ENCODE peak calls at places on chromosomes 3 and 15, in six cellular contexts. One of them, this sample, is unnamed. For H3K36me3, the result is how much of the 10 kb centered on the place peaks cover.

GRCh38 chr3:163382183-163382582 is 1696.1 kb downstream of the SI start:
- DNase-seq in upper lobe of left lung: no peak
- DNase-seq in HCT116: no peak
- DNase-seq in right atrium auricular region: no peak
- DNase-seq in cardiac muscle cell: no peak
- DNase-seq in spleen: no peak
- DNase-seq in this sample: no peak

GRCh38 chr3:106913111-106913698 is 464.0 kb upstream of the CCDC54 start:
- DNase-seq in cardiac muscle cell: no peak
- DNase-seq in upper lobe of left lung: no peak
- DNase-seq in HCT116: no peak
- DNase-seq in spleen: no peak
- DNase-seq in right atrium auricular region: no peak
- DNase-seq in this sample: no peak

GRCh38 chr3:162224736-162225135 is 728.1 kb downstream of the OTOL1 start:
- DNase-seq in HCT116: no peak
- DNase-seq in cardiac muscle cell: no peak
- DNase-seq in right atrium auricular region: no peak
- DNase-seq in spleen: no peak
- DNase-seq in upper lobe of left lung: no peak
- DNase-seq in this sample: no peak

GRCh38 chr3:17261627-17262369 is 377.0 kb downstream of the PLCL2 start:
- DNase-seq in HCT116: no peak
- DNase-seq in upper lobe of left lung: no peak
- DNase-seq in cardiac muscle cell: no peak
- DNase-seq in spleen: no peak
- DNase-seq in right atrium auricular region: no peak
- DNase-seq in this sample: no peak

GRCh38 chr3:43748179-43748578 is 57.4 kb downstream of the ABHD5 start:
- DNase-seq in cardiac muscle cell: no peak
- DNase-seq in spleen: no peak
- DNase-seq in right atrium auricular region: no peak
- DNase-seq in HCT116: no peak
- DNase-seq in upper lobe of left lung: no peak
- DNase-seq in this sample: no peak

GRCh38 chr3:124584552-124585391 is 145.5 kb upstream of the UMPS start:
- DNase-seq in cardiac muscle cell: peak
- DNase-seq in upper lobe of left lung: peak
- DNase-seq in HCT116: peak
- DNase-seq in spleen: peak
- DNase-seq in right atrium auricular region: peak
- DNase-seq in this sample: peak

GRCh38 chr15:51681303-51681963 is at the start of gene SCG3:
- DNase-seq in HCT116: peak
- DNase-seq in spleen: peak
- DNase-seq in cardiac muscle cell: peak
- DNase-seq in right atrium auricular region: no peak
- DNase-seq in upper lobe of left lung: peak
- DNase-seq in this sample: peak

GRCh38 chr3:123880998-123881561 is 3.1 kb downstream of the MYLK start:
- DNase-seq in HCT116: peak
- DNase-seq in spleen: no peak
- DNase-seq in right atrium auricular region: no peak
- DNase-seq in cardiac muscle cell: peak
- DNase-seq in upper lobe of left lung: no peak
- DNase-seq in this sample: no peak

GRCh38 chr3:71421820-71422566 is 161.5 kb downstream of the FOXP1 start:
- DNase-seq in HCT116: no peak
- DNase-seq in spleen: peak
- DNase-seq in right atrium auricular region: no peak
- DNase-seq in upper lobe of left lung: no peak
- DNase-seq in cardiac muscle cell: no peak
- DNase-seq in this sample: no peak

GRCh38 chr3:151584603-151585002 is 123.7 kb upstream of the IGSF10 start:
- DNase-seq in HCT116: no peak
- DNase-seq in right atrium auricular region: no peak
- DNase-seq in upper lobe of left lung: no peak
- DNase-seq in spleen: no peak
- DNase-seq in cardiac muscle cell: no peak
- DNase-seq in this sample: no peak

GRCh38 chr3:81732642-81733041 is 28.8 kb downstream of the GBE1 start:
- DNase-seq in right atrium auricular region: no peak
- DNase-seq in spleen: no peak
- DNase-seq in cardiac muscle cell: no peak
- DNase-seq in HCT116: no peak
- DNase-seq in upper lobe of left lung: no peak
- DNase-seq in this sample: no peak

GRCh38 chr3:89098964-89099585 is 8.3 kb upstream of the EPHA3 start:
- DNase-seq in spleen: no peak
- DNase-seq in HCT116: peak
- DNase-seq in cardiac muscle cell: peak
- DNase-seq in upper lobe of left lung: peak
- DNase-seq in right atrium auricular region: no peak
- DNase-seq in this sample: peak

GRCh38 chr3:39193391-39193790 is 996 bp upstream of the XIRP1 start:
- DNase-seq in cardiac muscle cell: no peak
- DNase-seq in HCT116: no peak
- DNase-seq in spleen: no peak
- DNase-seq in right atrium auricular region: no peak
- DNase-seq in upper lobe of left lung: no peak
- DNase-seq in this sample: no peak

GRCh38 chr3:141940204-141940776 is 63.8 kb downstream of the ATP1B3 start:
- DNase-seq in spleen: peak
- DNase-seq in upper lobe of left lung: no peak
- DNase-seq in cardiac muscle cell: no peak
- DNase-seq in HCT116: peak
- DNase-seq in right atrium auricular region: no peak
- DNase-seq in this sample: no peak

GRCh38 chr3:75295013-75295412 is 369.1 kb upstream of the FRG2C start:
- DNase-seq in cardiac muscle cell: no peak
- DNase-seq in right atrium auricular region: no peak
- DNase-seq in HCT116: no peak
- DNase-seq in spleen: no peak
- DNase-seq in upper lobe of left lung: no peak
- DNase-seq in this sample: no peak

GRCh38 chr15:65390447-65390846 is 12.6 kb upstream of the IGDCC3 start:
- DNase-seq in upper lobe of left lung: no peak
- DNase-seq in spleen: no peak
- DNase-seq in right atrium auricular region: no peak
- DNase-seq in HCT116: no peak
- DNase-seq in cardiac muscle cell: no peak
- DNase-seq in this sample: no peak

GRCh38 chr3:150843241-150843640 is 62.0 kb downstream of the MINDY4B start:
- DNase-seq in right atrium auricular region: no peak
- DNase-seq in HCT116: no peak
- DNase-seq in upper lobe of left lung: no peak
- DNase-seq in spleen: no peak
- DNase-seq in cardiac muscle cell: no peak
- DNase-seq in this sample: no peak

GRCh38 chr15:44468713-44469385 is 41.4 kb downstream of the CTDSPL2 start:
- DNase-seq in upper lobe of left lung: no peak
- DNase-seq in HCT116: peak
- DNase-seq in spleen: no peak
- DNase-seq in right atrium auricular region: no peak
- DNase-seq in cardiac muscle cell: no peak
- DNase-seq in this sample: no peak

GRCh38 chr15:92012368-92012629 is 158.8 kb downstream of the SLCO3A1 start:
- DNase-seq in HCT116: no peak
- DNase-seq in cardiac muscle cell: no peak
- DNase-seq in spleen: no peak
- DNase-seq in upper lobe of left lung: no peak
- DNase-seq in right atrium auricular region: no peak
- DNase-seq in this sample: no peak

GRCh38 chr15:65195542-65196026 is 10.4 kb upstream of the CLPX start:
- DNase-seq in right atrium auricular region: no peak
- DNase-seq in cardiac muscle cell: no peak
- DNase-seq in HCT116: no peak
- DNase-seq in upper lobe of left lung: no peak
- DNase-seq in spleen: no peak
- DNase-seq in this sample: no peak

GRCh38 chr15:59687831-59688230 is 1.3 kb downstream of the BNIP2 start:
- DNase-seq in HCT116: no peak
- DNase-seq in right atrium auricular region: no peak
- DNase-seq in cardiac muscle cell: no peak
- DNase-seq in upper lobe of left lung: peak
- DNase-seq in spleen: no peak
- DNase-seq in this sample: no peak

GRCh38 chr3:54309601-54310000 is 187.2 kb downstream of the CACNA2D3 start:
- DNase-seq in cardiac muscle cell: no peak
- DNase-seq in spleen: no peak
- DNase-seq in right atrium auricular region: no peak
- DNase-seq in upper lobe of left lung: no peak
- DNase-seq in HCT116: no peak
- DNase-seq in this sample: no peak

GRCh38 chr3:132803889-132804288 is 81.7 kb upstream of the NPHP3 start:
- DNase-seq in right atrium auricular region: no peak
- DNase-seq in spleen: no peak
- DNase-seq in cardiac muscle cell: no peak
- DNase-seq in HCT116: no peak
- DNase-seq in upper lobe of left lung: no peak
- DNase-seq in this sample: no peak

GRCh38 chr3:134877788-134878187 is 82.7 kb downstream of the EPHB1 start:
- DNase-seq in HCT116: no peak
- DNase-seq in cardiac muscle cell: no peak
- DNase-seq in upper lobe of left lung: no peak
- DNase-seq in spleen: peak
- DNase-seq in right atrium auricular region: no peak
- DNase-seq in this sample: no peak

GRCh38 chr15:41283653-41284424 is 48.6 kb downstream of the OIP5 start:
- DNase-seq in cardiac muscle cell: peak
- DNase-seq in right atrium auricular region: peak
- DNase-seq in HCT116: peak
- DNase-seq in spleen: peak
- DNase-seq in upper lobe of left lung: peak
- DNase-seq in this sample: peak
- H3K36me3 ChIP-seq in cardiac muscle cell: under half
- H3K36me3 ChIP-seq in right atrium auricular region: under half
- H3K36me3 ChIP-seq in HCT116: under half
- H3K36me3 ChIP-seq in spleen: half or more
- H3K36me3 ChIP-seq in upper lobe of left lung: under half
- H3K36me3 ChIP-seq in this sample: half or more

GRCh38 chr3:83482402-83482801 is 1476.4 kb upstream of the CADM2 start:
- DNase-seq in spleen: no peak
- DNase-seq in upper lobe of left lung: no peak
- DNase-seq in cardiac muscle cell: no peak
- DNase-seq in HCT116: no peak
- DNase-seq in right atrium auricular region: no peak
- DNase-seq in this sample: no peak

GRCh38 chr3:83477563-83477962 is 1481.2 kb upstream of the CADM2 start:
- DNase-seq in upper lobe of left lung: no peak
- DNase-seq in right atrium auricular region: no peak
- DNase-seq in cardiac muscle cell: no peak
- DNase-seq in spleen: peak
- DNase-seq in HCT116: no peak
- DNase-seq in this sample: no peak
- H3K36me3 ChIP-seq in upper lobe of left lung: under half
- H3K36me3 ChIP-seq in right atrium auricular region: under half
- H3K36me3 ChIP-seq in cardiac muscle cell: under half
- H3K36me3 ChIP-seq in spleen: under half
- H3K36me3 ChIP-seq in HCT116: under half
- H3K36me3 ChIP-seq in this sample: under half

DNA sequence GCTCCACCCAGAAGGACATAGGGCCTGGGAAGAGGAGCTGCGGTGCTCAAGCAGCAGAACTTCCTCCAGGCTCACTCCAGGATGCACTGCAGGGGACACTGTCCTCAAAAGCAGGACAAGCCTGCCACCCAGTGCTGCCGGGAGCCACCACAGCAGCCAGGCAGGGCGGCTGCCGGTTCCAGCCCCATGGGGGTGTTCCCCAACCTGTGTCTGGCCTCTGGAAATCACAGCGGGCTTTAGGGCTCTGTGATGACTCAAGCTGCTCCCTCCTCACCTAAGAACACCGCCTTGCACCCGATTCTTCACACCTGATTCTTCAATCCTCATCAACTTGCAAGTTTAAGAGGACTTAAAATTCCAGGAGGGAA is 71.9 kb upstream of the SLC6A11 start:
- DNase-seq in upper lobe of left lung: no peak
- DNase-seq in right atrium auricular region: no peak
- DNase-seq in cardiac muscle cell: peak
- DNase-seq in spleen: no peak
- DNase-seq in HCT116: peak
- DNase-seq in this sample: no peak
- H3K36me3 ChIP-seq in upper lobe of left lung: under half
- H3K36me3 ChIP-seq in right atrium auricular region: under half
- H3K36me3 ChIP-seq in cardiac muscle cell: under half
- H3K36me3 ChIP-seq in spleen: under half
- H3K36me3 ChIP-seq in HCT116: under half
- H3K36me3 ChIP-seq in this sample: under half

GRCh38 chr3:183490211-183490601 is 61.8 kb upstream of the MCF2L2 start:
- DNase-seq in upper lobe of left lung: no peak
- DNase-seq in right atrium auricular region: no peak
- DNase-seq in cardiac muscle cell: no peak
- DNase-seq in HCT116: no peak
- DNase-seq in spleen: no peak
- DNase-seq in this sample: no peak
- H3K36me3 ChIP-seq in upper lobe of left lung: under half
- H3K36me3 ChIP-seq in right atrium auricular region: under half
- H3K36me3 ChIP-seq in cardiac muscle cell: under half
- H3K36me3 ChIP-seq in HCT116: under half
- H3K36me3 ChIP-seq in spleen: under half
- H3K36me3 ChIP-seq in this sample: under half

DNA sequence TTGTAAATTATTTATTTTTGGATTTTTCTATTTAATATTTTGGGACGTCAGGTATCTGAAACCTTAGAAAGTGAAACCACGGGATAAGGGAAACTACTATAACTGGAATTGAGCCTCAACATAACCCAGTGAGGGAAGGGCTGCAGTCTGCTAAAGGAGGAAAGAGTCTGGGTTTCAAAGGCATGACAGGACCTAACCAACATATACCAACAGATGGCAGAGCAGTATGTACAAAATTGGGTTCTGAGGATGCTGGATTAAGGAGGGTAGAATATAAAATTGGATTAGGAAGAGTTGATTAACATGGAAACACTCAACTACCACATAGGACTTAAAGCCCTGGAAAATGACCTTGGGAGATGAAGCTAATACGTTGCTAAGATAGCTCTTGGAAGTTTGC is 603.5 kb downstream of the MECOM start:
- DNase-seq in right atrium auricular region: no peak
- DNase-seq in upper lobe of left lung: no peak
- DNase-seq in cardiac muscle cell: no peak
- DNase-seq in HCT116: no peak
- DNase-seq in spleen: no peak
- DNase-seq in this sample: no peak
- H3K36me3 ChIP-seq in right atrium auricular region: under half
- H3K36me3 ChIP-seq in upper lobe of left lung: under half
- H3K36me3 ChIP-seq in cardiac muscle cell: under half
- H3K36me3 ChIP-seq in HCT116: under half
- H3K36me3 ChIP-seq in spleen: under half
- H3K36me3 ChIP-seq in this sample: under half

GRCh38 chr3:58105196-58105595 is 97.0 kb downstream of the FLNB start:
- DNase-seq in upper lobe of left lung: no peak
- DNase-seq in cardiac muscle cell: no peak
- DNase-seq in right atrium auricular region: no peak
- DNase-seq in HCT116: no peak
- DNase-seq in spleen: no peak
- DNase-seq in this sample: no peak
- H3K36me3 ChIP-seq in upper lobe of left lung: half or more
- H3K36me3 ChIP-seq in cardiac muscle cell: under half
- H3K36me3 ChIP-seq in right atrium auricular region: half or more
- H3K36me3 ChIP-seq in HCT116: under half
- H3K36me3 ChIP-seq in spleen: half or more
- H3K36me3 ChIP-seq in this sample: half or more

GRCh38 chr15:63630036-63630751 is 33.0 kb downstream of the FBXL22 start:
- DNase-seq in spleen: no peak
- DNase-seq in right atrium auricular region: no peak
- DNase-seq in upper lobe of left lung: no peak
- DNase-seq in cardiac muscle cell: no peak
- DNase-seq in HCT116: no peak
- DNase-seq in this sample: no peak
- H3K36me3 ChIP-seq in spleen: half or more
- H3K36me3 ChIP-seq in right atrium auricular region: half or more
- H3K36me3 ChIP-seq in upper lobe of left lung: half or more
- H3K36me3 ChIP-seq in cardiac muscle cell: half or more
- H3K36me3 ChIP-seq in HCT116: under half
- H3K36me3 ChIP-seq in this sample: half or more